ENCODE peak calls at places on chromosome 9, in nine cellular contexts. One of them, this sample, is unnamed.

GRCh38 chr9:121950441-121950840 is 142.7 kb downstream of the TTLL11 start:
- DNase-seq in body of pancreas: no peak
- DNase-seq in nucleus accumbens: no peak
- DNase-seq in NCI-H1417: no peak
- DNase-seq in glutamatergic neuron: no peak
- DNase-seq in activated CD8-positive, alpha-beta memory T cell treated with anti-CD3 and anti-CD28 coated beads for 48 hours: no peak
- DNase-seq in sigmoid colon: no peak
- DNase-seq in left ventricle myocardium inferior: no peak
- DNase-seq in amniotic epithelial cell: no peak
- DNase-seq in this sample: no peak

GRCh38 chr9:272251-273213 is 57.9 kb downstream of the DOCK8 start:
- DNase-seq in body of pancreas: no peak
- DNase-seq in nucleus accumbens: no peak
- DNase-seq in NCI-H1417: no peak
- DNase-seq in glutamatergic neuron: no peak
- DNase-seq in activated CD8-positive, alpha-beta memory T cell treated with anti-CD3 and anti-CD28 coated beads for 48 hours: peak; percentile 15
- DNase-seq in sigmoid colon: no peak
- DNase-seq in left ventricle myocardium inferior: no peak
- DNase-seq in amniotic epithelial cell: no peak
- DNase-seq in this sample: no peak

GRCh38 chr9:38486837-38487236 is 62.6 kb upstream of the IGFBPL1 start:
- DNase-seq in body of pancreas: no peak
- DNase-seq in nucleus accumbens: no peak
- DNase-seq in NCI-H1417: no peak
- DNase-seq in glutamatergic neuron: no peak
- DNase-seq in activated CD8-positive, alpha-beta memory T cell treated with anti-CD3 and anti-CD28 coated beads for 48 hours: no peak
- DNase-seq in sigmoid colon: no peak
- DNase-seq in left ventricle myocardium inferior: no peak
- DNase-seq in amniotic epithelial cell: no peak
- DNase-seq in this sample: no peak

GRCh38 chr9:2158111-2158610 is 143.0 kb downstream of the SMARCA2 start:
- DNase-seq in body of pancreas: peak; percentile 33
- DNase-seq in nucleus accumbens: no peak
- DNase-seq in NCI-H1417: peak; percentile 32
- DNase-seq in glutamatergic neuron: no peak
- DNase-seq in activated CD8-positive, alpha-beta memory T cell treated with anti-CD3 and anti-CD28 coated beads for 48 hours: no peak
- DNase-seq in sigmoid colon: peak; percentile 67
- DNase-seq in left ventricle myocardium inferior: peak; percentile 38
- DNase-seq in amniotic epithelial cell: peak; percentile 88
- DNase-seq in this sample: peak; percentile 76

GRCh38 chr9:93305497-93306020 is 121.6 kb downstream of the WNK2 start:
- DNase-seq in body of pancreas: no peak
- DNase-seq in nucleus accumbens: no peak
- DNase-seq in NCI-H1417: no peak
- DNase-seq in glutamatergic neuron: no peak
- DNase-seq in activated CD8-positive, alpha-beta memory T cell treated with anti-CD3 and anti-CD28 coated beads for 48 hours: no peak
- DNase-seq in sigmoid colon: peak; percentile 73
- DNase-seq in left ventricle myocardium inferior: no peak
- DNase-seq in amniotic epithelial cell: no peak
- DNase-seq in this sample: no peak

GRCh38 chr9:89522261-89522978 is 24.5 kb upstream of the SEMA4D start:
- DNase-seq in body of pancreas: no peak
- DNase-seq in nucleus accumbens: no peak
- DNase-seq in NCI-H1417: no peak
- DNase-seq in glutamatergic neuron: no peak
- DNase-seq in activated CD8-positive, alpha-beta memory T cell treated with anti-CD3 and anti-CD28 coated beads for 48 hours: peak; percentile 40
- DNase-seq in sigmoid colon: no peak
- DNase-seq in left ventricle myocardium inferior: no peak
- DNase-seq in amniotic epithelial cell: no peak
- DNase-seq in this sample: no peak

GRCh38 chr9:126673689-126674364 is 60.1 kb downstream of the LMX1B start:
- DNase-seq in body of pancreas: no peak
- DNase-seq in nucleus accumbens: no peak
- DNase-seq in NCI-H1417: no peak
- DNase-seq in glutamatergic neuron: peak; percentile 76
- DNase-seq in activated CD8-positive, alpha-beta memory T cell treated with anti-CD3 and anti-CD28 coated beads for 48 hours: no peak
- DNase-seq in sigmoid colon: no peak
- DNase-seq in left ventricle myocardium inferior: no peak
- DNase-seq in amniotic epithelial cell: peak; percentile 7
- DNase-seq in this sample: peak; percentile 88

GRCh38 chr9:16335788-16336580 is 534.5 kb downstream of the BNC2 start:
- DNase-seq in body of pancreas: peak; percentile 21
- DNase-seq in nucleus accumbens: no peak
- DNase-seq in NCI-H1417: no peak
- DNase-seq in glutamatergic neuron: no peak
- DNase-seq in activated CD8-positive, alpha-beta memory T cell treated with anti-CD3 and anti-CD28 coated beads for 48 hours: no peak
- DNase-seq in sigmoid colon: peak; percentile 93
- DNase-seq in left ventricle myocardium inferior: peak; percentile 62
- DNase-seq in amniotic epithelial cell: peak; percentile 100
- DNase-seq in this sample: no peak

GRCh38 chr9:113540466-113540865 is 76.9 kb downstream of the RGS3 start:
- DNase-seq in body of pancreas: no peak
- DNase-seq in nucleus accumbens: no peak
- DNase-seq in NCI-H1417: no peak
- DNase-seq in glutamatergic neuron: no peak
- DNase-seq in activated CD8-positive, alpha-beta memory T cell treated with anti-CD3 and anti-CD28 coated beads for 48 hours: no peak
- DNase-seq in sigmoid colon: peak; percentile 43
- DNase-seq in left ventricle myocardium inferior: no peak
- DNase-seq in amniotic epithelial cell: no peak
- DNase-seq in this sample: no peak

GRCh38 chr9:91843623-91844111 is 106.4 kb downstream of the ROR2 start:
- DNase-seq in body of pancreas: no peak
- DNase-seq in nucleus accumbens: peak; percentile 11
- DNase-seq in NCI-H1417: peak; percentile 11
- DNase-seq in glutamatergic neuron: peak; percentile 46
- DNase-seq in activated CD8-positive, alpha-beta memory T cell treated with anti-CD3 and anti-CD28 coated beads for 48 hours: no peak
- DNase-seq in sigmoid colon: peak; percentile 82
- DNase-seq in left ventricle myocardium inferior: peak; percentile 37
- DNase-seq in amniotic epithelial cell: peak; percentile 49
- DNase-seq in this sample: no peak

GRCh38 chr9:68983008-68983411 is 30.9 kb downstream of the PRKACG start:
- DNase-seq in body of pancreas: no peak
- DNase-seq in nucleus accumbens: no peak
- DNase-seq in NCI-H1417: no peak
- DNase-seq in glutamatergic neuron: no peak
- DNase-seq in activated CD8-positive, alpha-beta memory T cell treated with anti-CD3 and anti-CD28 coated beads for 48 hours: no peak
- DNase-seq in sigmoid colon: no peak
- DNase-seq in left ventricle myocardium inferior: no peak
- DNase-seq in amniotic epithelial cell: no peak
- DNase-seq in this sample: no peak

GRCh38 chr9:9790216-9790872 is 822.5 kb downstream of the PTPRD start:
- DNase-seq in body of pancreas: peak; percentile 28
- DNase-seq in nucleus accumbens: no peak
- DNase-seq in NCI-H1417: peak; percentile 80
- DNase-seq in glutamatergic neuron: peak; percentile 57
- DNase-seq in activated CD8-positive, alpha-beta memory T cell treated with anti-CD3 and anti-CD28 coated beads for 48 hours: no peak
- DNase-seq in sigmoid colon: no peak
- DNase-seq in left ventricle myocardium inferior: no peak
- DNase-seq in amniotic epithelial cell: peak; percentile 10
- DNase-seq in this sample: peak; percentile 89

GRCh38 chr9:37952731-37953130 is 48.8 kb upstream of the SLC25A51 start:
- DNase-seq in body of pancreas: no peak
- DNase-seq in nucleus accumbens: no peak
- DNase-seq in NCI-H1417: no peak
- DNase-seq in glutamatergic neuron: no peak
- DNase-seq in activated CD8-positive, alpha-beta memory T cell treated with anti-CD3 and anti-CD28 coated beads for 48 hours: no peak
- DNase-seq in sigmoid colon: no peak
- DNase-seq in left ventricle myocardium inferior: no peak
- DNase-seq in amniotic epithelial cell: peak; percentile 94
- DNase-seq in this sample: no peak

GRCh38 chr9:26053954-26054353 is 375.7 kb upstream of the TUSC1 start:
- DNase-seq in body of pancreas: no peak
- DNase-seq in nucleus accumbens: no peak
- DNase-seq in NCI-H1417: no peak
- DNase-seq in glutamatergic neuron: no peak
- DNase-seq in activated CD8-positive, alpha-beta memory T cell treated with anti-CD3 and anti-CD28 coated beads for 48 hours: no peak
- DNase-seq in sigmoid colon: no peak
- DNase-seq in left ventricle myocardium inferior: no peak
- DNase-seq in amniotic epithelial cell: no peak
- DNase-seq in this sample: no peak

GRCh38 chr9:117335797-117336435 is 78.9 kb downstream of the ASTN2 start:
- DNase-seq in body of pancreas: no peak
- DNase-seq in nucleus accumbens: no peak
- DNase-seq in NCI-H1417: no peak
- DNase-seq in glutamatergic neuron: no peak
- DNase-seq in activated CD8-positive, alpha-beta memory T cell treated with anti-CD3 and anti-CD28 coated beads for 48 hours: no peak
- DNase-seq in sigmoid colon: no peak
- DNase-seq in left ventricle myocardium inferior: no peak
- DNase-seq in amniotic epithelial cell: no peak
- DNase-seq in this sample: no peak

GRCh38 chr9:98280162-98280561 is 24.7 kb upstream of the TBC1D2 start:
- DNase-seq in body of pancreas: no peak
- DNase-seq in nucleus accumbens: no peak
- DNase-seq in NCI-H1417: no peak
- DNase-seq in glutamatergic neuron: no peak
- DNase-seq in activated CD8-positive, alpha-beta memory T cell treated with anti-CD3 and anti-CD28 coated beads for 48 hours: no peak
- DNase-seq in sigmoid colon: no peak
- DNase-seq in left ventricle myocardium inferior: no peak
- DNase-seq in amniotic epithelial cell: no peak
- DNase-seq in this sample: no peak

GRCh38 chr9:109387206-109387605 is 66.3 kb upstream of the EPB41L4B start:
- DNase-seq in body of pancreas: no peak
- DNase-seq in nucleus accumbens: no peak
- DNase-seq in NCI-H1417: no peak
- DNase-seq in glutamatergic neuron: no peak
- DNase-seq in activated CD8-positive, alpha-beta memory T cell treated with anti-CD3 and anti-CD28 coated beads for 48 hours: no peak
- DNase-seq in sigmoid colon: no peak
- DNase-seq in left ventricle myocardium inferior: no peak
- DNase-seq in amniotic epithelial cell: peak; percentile 84
- DNase-seq in this sample: no peak

This sample was measured in NCI-H146.